ENCODE peak calls at places on chromosomes 4 and X, in eight cellular contexts. One of them, this sample, is unnamed.

GRCh38 chrX:140580478-140580877 is 75.6 kb upstream of the SOX3 start:
- DNase-seq in A549: no peak
- DNase-seq in RWPE1: no peak
- DNase-seq in uterus: no peak
- DNase-seq in CD4-positive, alpha-beta T cell: no peak
- DNase-seq in thoracic aorta: no peak
- DNase-seq in OCI-LY7: no peak
- DNase-seq in endothelial cell of umbilical vein: no peak
- DNase-seq in this sample: no peak

GRCh38 chr4:155473420-155474095 is 96.8 kb upstream of the MAP9 start:
- DNase-seq in RWPE1: no peak
- DNase-seq in uterus: no peak
- DNase-seq in A549: no peak
- DNase-seq in OCI-LY7: no peak
- DNase-seq in CD4-positive, alpha-beta T cell: no peak
- DNase-seq in thoracic aorta: no peak
- DNase-seq in endothelial cell of umbilical vein: peak
- DNase-seq in this sample: no peak

GRCh38 chrX:39766882-39767281 is 330.9 kb downstream of the BCOR start:
- DNase-seq in RWPE1: no peak
- DNase-seq in OCI-LY7: no peak
- DNase-seq in CD4-positive, alpha-beta T cell: no peak
- DNase-seq in endothelial cell of umbilical vein: no peak
- DNase-seq in A549: no peak
- DNase-seq in thoracic aorta: peak
- DNase-seq in uterus: no peak
- DNase-seq in this sample: no peak

GRCh38 chr4:129335263-129335662 is 239.3 kb downstream of the C4orf33 start:
- DNase-seq in uterus: no peak
- DNase-seq in RWPE1: no peak
- DNase-seq in CD4-positive, alpha-beta T cell: no peak
- DNase-seq in A549: no peak
- DNase-seq in endothelial cell of umbilical vein: no peak
- DNase-seq in OCI-LY7: no peak
- DNase-seq in thoracic aorta: no peak
- DNase-seq in this sample: no peak

GRCh38 chrX:152641996-152642395 is 4.3 kb downstream of the GABRQ start:
- DNase-seq in RWPE1: no peak
- DNase-seq in endothelial cell of umbilical vein: peak
- DNase-seq in CD4-positive, alpha-beta T cell: no peak
- DNase-seq in OCI-LY7: no peak
- DNase-seq in A549: no peak
- DNase-seq in thoracic aorta: no peak
- DNase-seq in uterus: no peak
- DNase-seq in this sample: peak

GRCh38 chrX:18012974-18013373 is 151.9 kb upstream of the RAI2 start:
- DNase-seq in CD4-positive, alpha-beta T cell: no peak
- DNase-seq in A549: no peak
- DNase-seq in uterus: no peak
- DNase-seq in RWPE1: no peak
- DNase-seq in OCI-LY7: no peak
- DNase-seq in thoracic aorta: no peak
- DNase-seq in endothelial cell of umbilical vein: no peak
- DNase-seq in this sample: no peak

GRCh38 chr4:70714061-70714468 is 7.7 kb upstream of the RUFY3 start:
- DNase-seq in thoracic aorta: no peak
- DNase-seq in A549: no peak
- DNase-seq in RWPE1: no peak
- DNase-seq in CD4-positive, alpha-beta T cell: no peak
- DNase-seq in endothelial cell of umbilical vein: no peak
- DNase-seq in uterus: no peak
- DNase-seq in OCI-LY7: no peak
- DNase-seq in this sample: no peak

GRCh38 chrX:134636859-134637258 is 21.4 kb downstream of the PLAC1 start:
- DNase-seq in endothelial cell of umbilical vein: no peak
- DNase-seq in A549: no peak
- DNase-seq in OCI-LY7: no peak
- DNase-seq in CD4-positive, alpha-beta T cell: no peak
- DNase-seq in thoracic aorta: no peak
- DNase-seq in RWPE1: no peak
- DNase-seq in uterus: no peak
- DNase-seq in this sample: no peak

GRCh38 chr4:121740796-121741409 is 24.1 kb downstream of the SMIM43 start:
- DNase-seq in thoracic aorta: no peak
- DNase-seq in A549: no peak
- DNase-seq in RWPE1: no peak
- DNase-seq in OCI-LY7: no peak
- DNase-seq in CD4-positive, alpha-beta T cell: no peak
- DNase-seq in uterus: no peak
- DNase-seq in endothelial cell of umbilical vein: no peak
- DNase-seq in this sample: no peak

GRCh38 chr4:122854860-122855259 is 28.2 kb downstream of the FGF2 start:
- DNase-seq in CD4-positive, alpha-beta T cell: no peak
- DNase-seq in OCI-LY7: no peak
- DNase-seq in endothelial cell of umbilical vein: no peak
- DNase-seq in RWPE1: no peak
- DNase-seq in A549: no peak
- DNase-seq in uterus: no peak
- DNase-seq in thoracic aorta: peak
- DNase-seq in this sample: no peak

GRCh38 chrX:24672701-24673190 is 21.0 kb upstream of the POLA1 start:
- DNase-seq in thoracic aorta: no peak
- DNase-seq in endothelial cell of umbilical vein: no peak
- DNase-seq in OCI-LY7: no peak
- DNase-seq in uterus: no peak
- DNase-seq in CD4-positive, alpha-beta T cell: no peak
- DNase-seq in RWPE1: no peak
- DNase-seq in A549: no peak
- DNase-seq in this sample: no peak

GRCh38 chr4:83356899-83357661 is 22.4 kb upstream of the HPSE start:
- DNase-seq in thoracic aorta: no peak
- DNase-seq in uterus: no peak
- DNase-seq in CD4-positive, alpha-beta T cell: no peak
- DNase-seq in RWPE1: peak
- DNase-seq in endothelial cell of umbilical vein: peak
- DNase-seq in OCI-LY7: no peak
- DNase-seq in A549: no peak
- DNase-seq in this sample: no peak

GRCh38 chrX:132908891-132909290 is 49.5 kb downstream of the HS6ST2 start:
- DNase-seq in uterus: no peak
- DNase-seq in A549: no peak
- DNase-seq in RWPE1: no peak
- DNase-seq in thoracic aorta: no peak
- DNase-seq in CD4-positive, alpha-beta T cell: no peak
- DNase-seq in OCI-LY7: no peak
- DNase-seq in endothelial cell of umbilical vein: no peak
- DNase-seq in this sample: no peak

GRCh38 chrX:39969099-39969825 is 128.5 kb downstream of the BCOR start:
- DNase-seq in thoracic aorta: no peak
- DNase-seq in A549: no peak
- DNase-seq in RWPE1: no peak
- DNase-seq in uterus: no peak
- DNase-seq in endothelial cell of umbilical vein: peak
- DNase-seq in CD4-positive, alpha-beta T cell: peak
- DNase-seq in OCI-LY7: peak
- DNase-seq in this sample: peak

GRCh38 chrX:22024577-22024976 is 7.5 kb upstream of the PHEX start:
- DNase-seq in thoracic aorta: no peak
- DNase-seq in endothelial cell of umbilical vein: no peak
- DNase-seq in OCI-LY7: no peak
- DNase-seq in A549: no peak
- DNase-seq in uterus: no peak
- DNase-seq in CD4-positive, alpha-beta T cell: no peak
- DNase-seq in RWPE1: no peak
- DNase-seq in this sample: no peak

GRCh38 chrX:100643943-100644587 is at the start of gene SRPX2:
- DNase-seq in thoracic aorta: no peak
- DNase-seq in CD4-positive, alpha-beta T cell: no peak
- DNase-seq in OCI-LY7: no peak
- DNase-seq in RWPE1: peak
- DNase-seq in endothelial cell of umbilical vein: peak
- DNase-seq in uterus: peak
- DNase-seq in A549: peak
- DNase-seq in this sample: no peak

GRCh38 chrX:13759152-13759718 is 24.7 kb downstream of the OFD1 start:
- DNase-seq in CD4-positive, alpha-beta T cell: no peak
- DNase-seq in A549: no peak
- DNase-seq in endothelial cell of umbilical vein: no peak
- DNase-seq in thoracic aorta: no peak
- DNase-seq in RWPE1: no peak
- DNase-seq in OCI-LY7: peak
- DNase-seq in uterus: no peak
- DNase-seq in this sample: no peak

GRCh38 chr4:1752284-1753041 is 31.1 kb downstream of the TACC3 start:
- DNase-seq in uterus: no peak
- DNase-seq in OCI-LY7: no peak
- DNase-seq in thoracic aorta: no peak
- DNase-seq in CD4-positive, alpha-beta T cell: no peak
- DNase-seq in RWPE1: no peak
- DNase-seq in endothelial cell of umbilical vein: peak
- DNase-seq in A549: no peak
- DNase-seq in this sample: no peak

GRCh38 chr4:103019319-103020124 is at the start of gene SLC9B1:
- DNase-seq in uterus: peak
- DNase-seq in RWPE1: peak
- DNase-seq in OCI-LY7: peak
- DNase-seq in CD4-positive, alpha-beta T cell: peak
- DNase-seq in thoracic aorta: peak
- DNase-seq in endothelial cell of umbilical vein: peak
- DNase-seq in A549: peak
- DNase-seq in this sample: peak

GRCh38 chr4:83285022-83285387 is 407 bp upstream of the COQ2 start:
- DNase-seq in RWPE1: peak
- DNase-seq in CD4-positive, alpha-beta T cell: no peak
- DNase-seq in uterus: no peak
- DNase-seq in A549: peak
- DNase-seq in OCI-LY7: peak
- DNase-seq in endothelial cell of umbilical vein: peak
- DNase-seq in thoracic aorta: no peak
- DNase-seq in this sample: no peak

GRCh38 chr4:139301821-139302611 is at the start of gene NDUFC1:
- DNase-seq in CD4-positive, alpha-beta T cell: peak
- DNase-seq in uterus: peak
- DNase-seq in A549: peak
- DNase-seq in RWPE1: peak
- DNase-seq in endothelial cell of umbilical vein: peak
- DNase-seq in OCI-LY7: peak
- DNase-seq in thoracic aorta: no peak
- DNase-seq in this sample: peak
- TF ChIP-seq CTCF in CD4-positive, alpha-beta T cell: peak
- TF ChIP-seq CTCF in uterus: no peak
- TF ChIP-seq CTCF in A549: no peak
- TF ChIP-seq CTCF in RWPE1: no peak
- TF ChIP-seq CTCF in endothelial cell of umbilical vein: no peak
- TF ChIP-seq CTCF in OCI-LY7: peak
- TF ChIP-seq CTCF in thoracic aorta: peak
- TF ChIP-seq CTCF in this sample: peak

DNA sequence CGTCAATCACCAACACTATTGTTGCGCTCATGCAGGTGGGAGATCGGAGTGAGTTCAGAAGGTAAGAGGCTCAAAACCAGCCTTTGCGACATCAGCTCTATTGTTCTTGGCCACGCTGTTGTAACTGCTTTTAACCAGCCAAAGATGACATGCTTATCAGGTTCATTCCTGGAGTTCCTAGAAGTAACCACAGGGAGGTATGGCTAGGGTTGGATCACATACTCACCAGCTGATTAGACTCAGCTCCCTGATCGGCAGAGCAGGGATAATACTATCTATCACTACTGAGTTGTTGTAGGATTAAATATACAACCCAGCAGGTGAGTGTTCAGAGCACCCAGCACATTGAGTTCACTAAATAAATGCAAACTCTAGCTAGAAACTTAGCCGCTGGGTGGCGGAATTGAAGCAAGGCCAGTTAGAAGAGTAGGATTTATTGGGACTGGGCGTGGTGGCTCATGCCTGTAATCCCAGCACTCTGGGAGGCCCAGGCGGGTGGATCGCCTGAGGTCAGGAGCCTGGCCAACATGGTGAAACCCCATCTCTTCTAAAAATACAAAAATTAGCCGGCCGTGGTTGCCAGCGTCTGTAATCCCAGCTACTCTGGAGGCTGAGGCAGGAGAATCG is 12.4 kb downstream of the SLC34A2 start:
- DNase-seq in endothelial cell of umbilical vein: no peak
- DNase-seq in A549: no peak
- DNase-seq in OCI-LY7: no peak
- DNase-seq in thoracic aorta: no peak
- DNase-seq in RWPE1: no peak
- DNase-seq in uterus: no peak
- DNase-seq in CD4-positive, alpha-beta T cell: no peak
- DNase-seq in this sample: no peak
- TF ChIP-seq CTCF in endothelial cell of umbilical vein: no peak
- TF ChIP-seq CTCF in A549: no peak
- TF ChIP-seq CTCF in OCI-LY7: no peak
- TF ChIP-seq CTCF in thoracic aorta: no peak
- TF ChIP-seq CTCF in RWPE1: no peak
- TF ChIP-seq CTCF in uterus: no peak
- TF ChIP-seq CTCF in CD4-positive, alpha-beta T cell: no peak
- TF ChIP-seq CTCF in this sample: no peak

GRCh38 chrX:112874140-112874539 is 33.5 kb upstream of the AMOT start:
- DNase-seq in OCI-LY7: no peak
- DNase-seq in endothelial cell of umbilical vein: no peak
- DNase-seq in thoracic aorta: no peak
- DNase-seq in RWPE1: no peak
- DNase-seq in CD4-positive, alpha-beta T cell: no peak
- DNase-seq in uterus: no peak
- DNase-seq in A549: no peak
- DNase-seq in this sample: no peak
- TF ChIP-seq CTCF in OCI-LY7: peak
- TF ChIP-seq CTCF in endothelial cell of umbilical vein: no peak
- TF ChIP-seq CTCF in thoracic aorta: no peak
- TF ChIP-seq CTCF in RWPE1: no peak
- TF ChIP-seq CTCF in CD4-positive, alpha-beta T cell: no peak
- TF ChIP-seq CTCF in uterus: no peak
- TF ChIP-seq CTCF in A549: no peak
- TF ChIP-seq CTCF in this sample: no peak

DNA sequence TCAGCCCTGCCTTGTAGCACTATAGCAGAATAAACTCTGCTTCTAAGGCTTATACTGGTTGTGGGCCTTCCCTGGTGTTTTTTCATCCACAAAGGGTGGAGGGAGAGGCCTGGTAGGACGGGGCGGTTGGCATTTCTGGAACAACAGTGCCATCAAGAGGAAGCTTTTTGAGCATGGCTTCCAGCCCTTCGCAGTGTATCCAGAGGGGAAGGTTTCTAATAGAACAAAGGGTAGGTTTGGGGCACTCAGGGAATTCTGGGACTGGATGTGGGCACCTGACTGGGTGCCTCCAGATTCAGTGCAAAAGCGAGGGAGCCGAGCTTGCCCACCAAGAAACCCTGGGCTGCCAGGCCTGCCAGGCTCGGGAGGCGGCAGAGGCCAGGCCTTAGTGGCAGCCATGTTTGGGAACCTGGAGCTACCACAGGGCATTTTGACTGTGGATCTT is 229.6 kb upstream of the AGTR2 start:
- DNase-seq in A549: no peak
- DNase-seq in uterus: peak
- DNase-seq in thoracic aorta: no peak
- DNase-seq in endothelial cell of umbilical vein: peak
- DNase-seq in CD4-positive, alpha-beta T cell: peak
- DNase-seq in OCI-LY7: peak
- DNase-seq in RWPE1: no peak
- DNase-seq in this sample: no peak
- TF ChIP-seq CTCF in A549: no peak
- TF ChIP-seq CTCF in uterus: peak
- TF ChIP-seq CTCF in thoracic aorta: no peak
- TF ChIP-seq CTCF in endothelial cell of umbilical vein: no peak
- TF ChIP-seq CTCF in CD4-positive, alpha-beta T cell: no peak
- TF ChIP-seq CTCF in OCI-LY7: peak
- TF ChIP-seq CTCF in RWPE1: no peak
- TF ChIP-seq CTCF in this sample: no peak

This sample was measured in nephron progenitor cell.